ENCODE peak calls at places on chromosomes 5 and 9, in four cellular contexts. W, S, B and D are unnamed samples.
A peak's percentile ranks its signal among the peaks of the same experiment; 100 is the strongest.

GRCh38 chr5:175079707-175080106 is 355.3 kb downstream of the MSX2 start:
- DNase-seq in W (no peak), S (no peak), B (no peak), D (no peak)

GRCh38 chr5:113034182-113034773 is 57.7 kb downstream of the DCP2 start:
- DNase-seq in W (peak; percentile 77), S (no peak), B (peak; percentile 92), D (peak; percentile 98)

GRCh38 chr9:17905356-17906203 is 326.7 kb downstream of the SH3GL2 start:
- DNase-seq in W (no peak), S (no peak), B (no peak), D (no peak)

GRCh38 chr9:84283895-84284294 is 56.7 kb downstream of the SLC28A3 start:
- DNase-seq in W (no peak), S (no peak), B (no peak), D (no peak)

GRCh38 chr9:4306066-4306787 is 6.4 kb upstream of the GLIS3 start:
- DNase-seq in W (peak; percentile 48), S (peak; percentile 26), B (peak; percentile 65), D (peak; percentile 90)

GRCh38 chr9:93660647-93661046 is 84.3 kb downstream of the PHF2 start:
- DNase-seq in W (no peak), S (no peak), B (no peak), D (no peak)

GRCh38 chr5:94693043-94693822 is 74.8 kb downstream of the SLF1 start:
- DNase-seq in W (peak; percentile 90), S (no peak), B (peak; percentile 95), D (peak; percentile 90)

GRCh38 chr9:35738924-35739323 is 6.5 kb downstream of the CREB3 start:
- DNase-seq in W (no peak), S (no peak), B (no peak), D (no peak)

GRCh38 chr5:80503641-80504040 is 15.7 kb downstream of the FAM151B start:
- DNase-seq in W (no peak), S (no peak), B (no peak), D (no peak)

GRCh38 chr5:44099643-44100042 is 289.6 kb downstream of the FGF10 start:
- DNase-seq in W (no peak), S (no peak), B (no peak), D (no peak)

GRCh38 chr5:91318727-91319126 is 64.4 kb downstream of the ARRDC3 start:
- DNase-seq in W (no peak), S (peak; percentile 22), B (no peak), D (no peak)

GRCh38 chr5:138351056-138351455 is 1.4 kb upstream of the KDM3B start:
- DNase-seq in W (peak; percentile 91), S (no peak), B (peak; percentile 61), D (peak; percentile 81)

GRCh38 chr9:113682297-113682771 is 193.8 kb upstream of the ZNF618 start:
- DNase-seq in W (peak; percentile 91), S (peak; percentile 36), B (peak; percentile 76), D (peak; percentile 79)

GRCh38 chr5:158773151-158773550 is 326.6 kb downstream of the EBF1 start:
- DNase-seq in W (no peak), S (no peak), B (peak; percentile 56), D (no peak)